ENCODE peak calls at places on chromosomes 13 and 19, in ten cellular contexts. B is upper lobe of right lung; M is colonic mucosa; U is A673; R is AG09309; T is GM23338; O is Jurkat, Clone E6-1; F is fibroblast of pulmonary artery; S is thoracic aorta; E is ascending aorta. I is an unnamed sample.
A peak's percentile ranks its signal among the peaks of the same experiment; 100 is the strongest.

GRCh38 chr13:78020861-78021260 is 102.2 kb upstream of the EDNRB start:
- DNase-seq in B (no peak), M (no peak), U (no peak), R (no peak), T (no peak), O (no peak), F (no peak), S (no peak), E (no peak), I (no peak)

GRCh38 chr19:47227347-47228167 is 3.4 kb downstream of the BBC3 start:
- DNase-seq in B (peak; percentile 95), M (peak; percentile 91), U (peak; percentile 75), R (peak; percentile 80), T (peak; percentile 100), O (no peak), F (peak; percentile 98), S (peak; percentile 74), E (peak; percentile 96), I (peak; percentile 93)

GRCh38 chr19:45253396-45254027 is 2.4 kb downstream of the MARK4 start:
- DNase-seq in B (no peak), M (no peak), U (no peak), R (no peak), T (no peak), O (no peak), F (peak; percentile 29), S (no peak), E (no peak), I (no peak)

GRCh38 chr13:49308977-49309408 is 61.3 kb downstream of the CDADC1 start:
- DNase-seq in B (no peak), M (no peak), U (no peak), R (no peak), T (no peak), O (no peak), F (no peak), S (no peak), E (peak; percentile 79), I (no peak)

GRCh38 chr19:30851646-30852045 is 479.5 kb downstream of the ZNF536 start:
- DNase-seq in B (no peak), M (no peak), U (no peak), R (no peak), T (no peak), O (no peak), F (no peak), S (no peak), E (no peak), I (no peak)

GRCh38 chr19:58558623-58559274 is 338 bp upstream of the UBE2M start:
- DNase-seq in B (peak; percentile 100), M (peak; percentile 99), U (peak; percentile 99), R (peak; percentile 94), T (peak; percentile 99), O (peak; percentile 97), F (peak; percentile 99), S (peak; percentile 94), E (peak; percentile 99), I (peak; percentile 98)

GRCh38 chr13:74131206-74131605 is 3.0 kb downstream of the KLF12 start:
- DNase-seq in B (no peak), M (no peak), U (no peak), R (no peak), T (no peak), O (no peak), F (no peak), S (no peak), E (no peak), I (no peak)

GRCh38 chr19:39359026-39359425 is 16.8 kb downstream of the SAMD4B start:
- DNase-seq in B (no peak), M (no peak), U (no peak), R (no peak), T (no peak), O (no peak), F (no peak), S (no peak), E (no peak), I (no peak)

GRCh38 chr19:43700368-43701015 is 15.4 kb upstream of the IRGC start:
- DNase-seq in B (no peak), M (peak; percentile 57), U (peak; percentile 21), R (peak; percentile 45), T (no peak), O (no peak), F (peak; percentile 76), S (no peak), E (no peak), I (no peak)
- H3K4me3 ChIP-seq in B (peak overlapping the region; percentile 48), M (no peak overlapping the region), U (no peak overlapping the region), R (peak overlapping the region; percentile 3), T (no peak overlapping the region), O (no peak overlapping the region), F (peak overlapping the region; percentile 51), S (peak overlapping the region; percentile 59), E (no peak overlapping the region), I (no peak overlapping the region)

DNA sequence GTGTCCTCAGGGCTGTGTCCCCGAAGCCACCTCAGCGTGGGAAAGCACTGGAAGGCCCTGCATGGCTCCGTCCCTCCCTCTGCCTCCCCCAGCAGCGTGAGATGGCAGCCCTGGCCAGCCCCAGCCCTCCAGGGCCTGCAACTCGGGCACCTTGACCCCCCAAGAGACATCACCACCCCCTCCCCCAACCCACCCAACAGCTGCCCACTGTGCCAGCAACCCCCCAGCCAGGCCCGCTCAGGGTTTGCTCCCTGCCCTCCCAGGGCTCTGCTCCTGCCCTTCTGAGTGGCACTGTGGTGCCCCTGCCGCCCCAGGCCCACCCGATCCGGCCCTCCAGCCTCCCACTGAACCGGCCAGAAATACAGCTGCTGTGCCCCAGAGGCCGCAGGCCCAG is 1.5 kb upstream of the ASPDH start:
- DNase-seq in B (no peak), M (no peak), U (no peak), R (no peak), T (no peak), O (no peak), F (no peak), S (no peak), E (no peak), I (no peak)
- H3K4me3 ChIP-seq in B (no peak overlapping the region), M (no peak overlapping the region), U (no peak overlapping the region), R (no peak overlapping the region), T (no peak overlapping the region), O (no peak overlapping the region), F (no peak overlapping the region), S (no peak overlapping the region), E (no peak overlapping the region), I (no peak overlapping the region)

GRCh38 chr19:1941146-1942077 is at the start of gene CSNK1G2:
- DNase-seq in B (peak; percentile 78), M (no peak), U (no peak), R (no peak), T (no peak), O (no peak), F (no peak), S (no peak), E (no peak), I (no peak)
- H3K4me3 ChIP-seq in B (peak within 1 kb of the TSS; percentile 64), M (peak within 1 kb of the TSS; percentile 61), U (peak within 1 kb of the TSS; percentile 84), R (peak within 1 kb of the TSS; percentile 72), T (peak within 1 kb of the TSS; percentile 90), O (peak within 1 kb of the TSS; percentile 87), F (peak within 1 kb of the TSS; percentile 86), S (peak within 1 kb of the TSS; percentile 86), E (peak within 1 kb of the TSS; percentile 95), I (peak within 1 kb of the TSS; percentile 52)

DNA sequence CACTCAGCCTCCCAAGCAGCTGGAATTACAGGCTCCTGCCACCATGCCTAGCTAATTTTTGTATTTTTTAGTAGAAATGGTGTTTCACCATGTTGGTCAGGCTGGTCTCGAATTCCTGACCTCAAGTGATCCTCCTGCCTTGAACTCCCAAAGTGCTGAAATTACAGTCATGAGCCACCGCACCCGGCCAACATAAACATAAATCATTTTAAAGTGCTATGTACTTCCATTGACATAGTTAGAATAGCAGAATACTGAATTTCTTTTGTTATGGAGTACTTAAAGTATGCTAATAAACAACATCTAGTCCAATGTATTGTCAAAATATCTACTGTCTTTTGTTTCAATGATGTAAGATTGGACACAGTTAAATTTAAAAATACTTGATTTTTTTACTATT is 539.0 kb downstream of the PCDH9 start:
- DNase-seq in B (no peak), M (no peak), U (no peak), R (no peak), T (no peak), O (no peak), F (no peak), S (no peak), E (no peak), I (no peak)
- H3K4me3 ChIP-seq in B (no peak overlapping the region), M (no peak overlapping the region), U (no peak overlapping the region), R (no peak overlapping the region), T (no peak overlapping the region), O (no peak overlapping the region), F (no peak overlapping the region), S (no peak overlapping the region), E (no peak overlapping the region), I (no peak overlapping the region)

GRCh38 chr13:110258876-110259631 is 47.9 kb downstream of the COL4A1 start:
- DNase-seq in B (no peak), M (no peak), U (no peak), R (no peak), T (no peak), O (no peak), F (no peak), S (no peak), E (peak; percentile 66), I (no peak)

GRCh38 chr13:110261166-110262081 is 45.5 kb downstream of the COL4A1 start:
- DNase-seq in B (no peak), M (no peak), U (no peak), R (no peak), T (peak; percentile 71), O (no peak), F (no peak), S (no peak), E (peak; percentile 59), I (no peak)

GRCh38 chr13:110257408-110257807 is 49.5 kb downstream of the COL4A1 start:
- DNase-seq in B (no peak), M (no peak), U (no peak), R (no peak), T (no peak), O (no peak), F (no peak), S (no peak), E (peak; percentile 48), I (no peak)

GRCh38 chr13:110262082-110262436 is 44.9 kb downstream of the COL4A1 start:
- DNase-seq in B (no peak), M (no peak), U (no peak), R (no peak), T (no peak), O (no peak), F (no peak), S (no peak), E (peak; percentile 52), I (no peak)

DNA sequence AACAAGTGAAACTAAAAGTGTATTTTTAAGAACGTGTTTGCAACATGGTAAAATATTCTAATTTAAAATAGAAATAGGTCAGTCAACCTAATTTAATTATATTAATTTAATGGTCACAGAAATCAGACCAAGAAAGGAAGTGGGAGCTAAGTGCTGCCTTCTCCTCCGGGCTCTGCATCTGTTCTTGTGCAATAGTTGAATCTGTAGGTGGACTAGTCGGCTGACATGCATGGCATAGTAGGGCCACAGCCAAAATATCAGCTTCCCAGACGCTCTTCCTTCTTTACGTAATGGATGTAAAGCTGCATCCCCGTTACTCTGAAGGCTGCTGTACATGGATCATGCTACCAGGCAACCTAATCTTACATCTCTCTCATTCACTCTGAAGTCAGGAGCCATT is 47.3 kb downstream of the COL4A1 start:
- DNase-seq in B (no peak), M (no peak), U (no peak), R (no peak), T (no peak), O (no peak), F (no peak), S (no peak), E (peak; percentile 45), I (no peak)
- H3K4me3 ChIP-seq in B (no peak overlapping the region), M (no peak overlapping the region), U (no peak overlapping the region), R (no peak overlapping the region), T (no peak overlapping the region), O (no peak overlapping the region), F (no peak overlapping the region), S (peak overlapping the region; percentile 13), E (no peak overlapping the region), I (no peak overlapping the region)